ENCODE peak calls at places on chromosomes 7 and 10, in four cellular contexts. Z is stomach, E is GM23338, R is prostate gland. C is an unnamed sample.

GRCh38 chr10:59968705-59969104 is 62.3 kb upstream of the CCDC6 start:
- DNase-seq in R (peak), E (no peak), Z (peak), C (no peak)

GRCh38 chr10:85124592-85124991 is 796.2 kb downstream of the CCSER2 start:
- DNase-seq in E (no peak), Z (no peak), R (no peak), C (no peak)

GRCh38 chr10:21912583-21912982 is 90.9 kb downstream of the DNAJC1 start:
- DNase-seq in E (peak), R (no peak), Z (no peak), C (no peak)

GRCh38 chr10:119834188-119834587 is 38.5 kb downstream of the MCMBP start:
- DNase-seq in E (no peak), R (no peak), Z (no peak), C (no peak)

GRCh38 chr7:151124899-151125399 is 38.7 kb downstream of the AGAP3 start:
- DNase-seq in R (no peak), E (no peak), Z (no peak), C (no peak)

GRCh38 chr10:21753497-21754270 is 219.7 kb downstream of the MLLT10 start:
- DNase-seq in E (no peak), R (no peak), Z (no peak), C (no peak)

GRCh38 chr7:130281227-130281626 is 11.7 kb upstream of the CPA4 start:
- DNase-seq in E (no peak), R (no peak), Z (no peak), C (no peak)

GRCh38 chr10:61628875-61629513 is 33.7 kb upstream of the CABCOCO1 start:
- DNase-seq in Z (no peak), E (peak), R (no peak), C (no peak)

GRCh38 chr7:17931069-17931468 is 9.2 kb downstream of the SNX13 start:
- DNase-seq in R (no peak), E (no peak), Z (no peak), C (no peak)

GRCh38 chr10:73590881-73591577 is at the start of gene USP54:
- DNase-seq in R (no peak), E (peak), Z (no peak), C (no peak)

GRCh38 chr7:46754135-46754730 is 827.7 kb downstream of the TNS3 start:
- DNase-seq in Z (no peak), E (no peak), R (no peak), C (no peak)

GRCh38 chr10:80204193-80204714 is 1.1 kb downstream of the ANXA11 start:
- DNase-seq in E (peak), R (no peak), Z (peak), C (no peak)

DNA sequence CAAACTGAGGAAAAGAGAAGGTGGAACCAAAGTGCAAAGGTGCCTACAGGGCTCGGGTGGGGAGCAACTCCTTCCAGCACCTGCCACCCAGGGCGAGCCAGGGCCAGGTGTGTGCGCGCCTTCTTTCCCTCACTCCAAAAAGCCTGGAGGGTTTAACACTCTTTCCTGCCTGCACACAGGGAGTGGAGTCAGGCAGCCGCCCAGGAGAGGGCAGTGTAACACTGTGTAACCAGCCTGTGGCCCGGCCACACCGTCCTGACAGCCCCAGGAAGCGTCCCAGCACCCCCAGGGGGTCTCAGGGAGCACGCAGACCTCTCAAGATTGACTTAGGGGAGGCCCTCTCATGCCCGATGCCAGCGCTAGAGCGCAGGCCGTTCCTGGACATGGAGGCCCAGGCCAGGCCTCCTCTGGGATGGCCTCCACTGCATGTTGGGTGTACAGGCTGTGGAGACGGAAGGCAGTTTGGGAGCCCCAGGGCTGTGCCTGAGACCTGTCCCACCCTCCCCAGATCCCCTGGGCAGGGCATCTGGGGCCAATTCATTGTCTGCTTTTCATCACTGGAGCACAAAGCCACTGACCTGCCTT is 13.4 kb downstream of the BRI3 start:
- DNase-seq in E (peak), R (peak), Z (peak), C (no peak)
- TF ChIP-seq POLR2AphosphoS5 in E (no peak), R (peak), Z (no peak), C (peak)

GRCh38 chr7:90594791-90595317 is 1.3 kb upstream of the CDK14 start:
- DNase-seq in E (peak), R (no peak), Z (no peak), C (no peak)
- TF ChIP-seq POLR2AphosphoS5 in E (no peak), R (no peak), Z (no peak), C (peak)

DNA sequence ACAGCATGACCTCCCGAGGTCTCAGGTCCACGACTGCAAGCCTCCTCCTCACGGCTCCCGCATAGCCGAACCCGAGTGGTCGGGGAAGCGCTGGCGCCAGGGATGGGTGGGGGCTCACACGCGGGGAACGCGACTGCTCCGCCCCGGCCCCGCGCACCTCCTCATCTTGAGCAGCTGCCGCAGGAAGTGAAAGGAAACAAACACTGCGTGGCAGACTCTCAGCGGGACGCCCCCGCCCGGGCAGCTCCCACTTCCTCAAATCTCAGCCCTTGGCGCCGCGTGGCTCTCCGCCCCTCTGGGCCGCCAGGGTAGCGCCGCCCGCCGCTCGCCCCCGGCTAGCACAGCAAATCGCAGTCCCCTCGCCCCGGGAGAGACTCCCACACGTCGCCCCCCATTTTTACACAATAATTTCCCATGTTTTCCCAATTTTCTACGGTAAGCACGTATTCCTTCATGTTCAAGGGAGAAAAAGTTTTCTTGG is at the start of gene TMEM243:
- DNase-seq in Z (peak), E (peak), R (peak), C (peak)
- TF ChIP-seq POLR2AphosphoS5 in Z (peak), E (no peak), R (peak), C (peak)

GRCh38 chr7:44959433-44959951 is 19.3 kb downstream of the MYO1G start:
- DNase-seq in Z (no peak), E (no peak), R (no peak), C (no peak)
- TF ChIP-seq POLR2AphosphoS5 in Z (no peak), E (no peak), R (no peak), C (no peak)

GRCh38 chr7:116511552-116512523 is 12.3 kb downstream of the CAV2 start:
- DNase-seq in E (no peak), Z (no peak), R (no peak), C (no peak)

GRCh38 chr7:116515584-116515983 is 9.3 kb upstream of the CAV1 start:
- DNase-seq in Z (no peak), E (no peak), R (no peak), C (no peak)

GRCh38 chr7:116509982-116510579 is 10.5 kb downstream of the CAV2 start:
- DNase-seq in Z (no peak), R (no peak), E (no peak), C (no peak)

GRCh38 chr7:116510795-116511194 is 11.3 kb downstream of the CAV2 start:
- DNase-seq in E (no peak), R (no peak), Z (no peak), C (no peak)

DNA sequence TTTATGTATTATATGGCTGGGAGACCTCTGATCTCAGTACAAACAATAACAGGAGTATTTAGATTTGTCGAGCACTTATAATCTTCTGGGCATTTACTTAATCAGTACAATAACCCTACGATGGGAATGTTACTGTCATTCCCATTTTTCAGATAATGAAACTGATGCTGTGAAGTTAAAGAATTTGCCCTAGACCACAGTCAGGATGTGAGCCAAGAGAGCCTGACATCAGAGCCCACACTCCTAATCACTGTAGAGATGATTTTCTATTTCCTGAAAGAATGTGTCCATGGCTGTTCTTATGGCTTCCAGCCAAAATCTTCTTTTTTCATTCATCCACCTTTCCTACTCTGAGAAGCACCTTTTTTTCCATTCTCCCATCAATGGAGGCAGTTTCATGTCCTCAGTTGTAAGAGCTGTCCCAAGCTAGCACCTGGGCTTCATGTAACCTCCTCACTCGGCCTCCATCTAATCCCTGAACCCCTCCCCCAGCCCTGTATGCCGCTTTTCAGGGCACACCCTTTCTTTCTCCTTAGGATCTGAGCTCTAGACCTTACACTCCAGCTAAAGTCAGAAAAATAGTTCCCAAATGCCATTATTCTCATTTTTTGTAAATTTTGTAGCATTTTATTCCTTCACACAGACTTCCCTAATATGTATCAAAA is 12.2 kb upstream of the CAV1 start:
- DNase-seq in E (no peak), R (no peak), Z (no peak), C (no peak)
- TF ChIP-seq POLR2AphosphoS5 in E (no peak), R (no peak), Z (no peak), C (no peak)

DNA sequence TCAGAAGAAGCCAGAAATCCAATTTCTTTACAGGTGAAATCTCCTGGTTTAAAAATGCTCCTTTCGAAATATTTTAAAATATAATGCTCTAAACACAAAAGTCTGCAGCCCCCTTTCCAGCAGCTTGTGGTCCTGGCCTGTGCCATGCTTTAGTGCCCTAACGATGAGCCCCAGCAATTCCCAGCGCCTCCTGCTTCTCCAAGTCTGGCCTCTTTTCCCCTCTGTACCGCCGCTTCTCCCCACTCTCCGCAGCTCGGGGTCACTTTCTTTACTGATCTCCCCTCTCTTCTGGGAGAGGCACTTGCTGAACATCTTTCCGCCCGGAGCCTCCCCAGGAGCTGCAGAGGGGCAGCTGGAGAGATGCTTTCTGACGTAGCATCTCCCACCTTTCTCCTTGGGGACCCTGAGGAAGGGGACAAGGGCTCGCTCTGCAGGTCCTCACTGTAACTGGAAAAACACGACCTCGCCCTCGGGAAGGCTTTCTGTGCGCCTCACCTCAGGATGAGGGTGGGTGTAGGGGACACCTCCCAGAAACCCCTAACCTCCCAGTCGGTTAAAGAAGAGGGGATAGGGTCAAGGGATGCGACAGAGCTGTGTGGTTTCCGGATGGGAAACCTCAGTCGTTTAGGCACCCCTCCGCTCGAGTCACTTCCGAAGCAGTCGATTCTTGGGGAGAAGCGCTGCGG is 544 bp upstream of the INA start:
- DNase-seq in Z (no peak), R (no peak), E (peak), C (no peak)
- TF ChIP-seq POLR2AphosphoS5 in Z (no peak), R (no peak), E (no peak), C (no peak)

DNA sequence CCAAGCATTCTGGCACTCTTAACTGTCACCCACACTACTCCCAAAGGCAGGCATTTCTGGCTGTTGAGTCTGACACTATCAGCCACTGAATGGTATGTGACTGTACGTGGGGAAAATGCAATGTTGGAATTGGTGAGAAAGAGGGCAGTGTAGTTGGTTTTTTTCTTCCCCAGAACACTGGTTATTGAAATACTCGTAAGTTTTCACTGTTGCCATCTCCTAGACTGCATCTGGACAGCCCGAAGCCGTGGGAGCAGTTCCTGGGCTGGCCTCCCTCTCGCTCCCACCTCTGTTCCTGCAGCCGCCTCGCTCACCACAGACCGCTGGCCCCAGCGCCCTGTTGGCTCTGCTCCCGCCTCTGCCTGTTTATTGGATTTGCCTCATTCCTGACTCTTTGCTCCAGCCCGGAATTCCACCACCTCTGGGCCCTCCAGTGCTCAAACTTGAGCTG is 5.7 kb downstream of the PLCE1 start:
- DNase-seq in E (peak), Z (peak), R (peak), C (no peak)
- TF ChIP-seq POLR2AphosphoS5 in E (no peak), Z (no peak), R (peak), C (no peak)

DNA sequence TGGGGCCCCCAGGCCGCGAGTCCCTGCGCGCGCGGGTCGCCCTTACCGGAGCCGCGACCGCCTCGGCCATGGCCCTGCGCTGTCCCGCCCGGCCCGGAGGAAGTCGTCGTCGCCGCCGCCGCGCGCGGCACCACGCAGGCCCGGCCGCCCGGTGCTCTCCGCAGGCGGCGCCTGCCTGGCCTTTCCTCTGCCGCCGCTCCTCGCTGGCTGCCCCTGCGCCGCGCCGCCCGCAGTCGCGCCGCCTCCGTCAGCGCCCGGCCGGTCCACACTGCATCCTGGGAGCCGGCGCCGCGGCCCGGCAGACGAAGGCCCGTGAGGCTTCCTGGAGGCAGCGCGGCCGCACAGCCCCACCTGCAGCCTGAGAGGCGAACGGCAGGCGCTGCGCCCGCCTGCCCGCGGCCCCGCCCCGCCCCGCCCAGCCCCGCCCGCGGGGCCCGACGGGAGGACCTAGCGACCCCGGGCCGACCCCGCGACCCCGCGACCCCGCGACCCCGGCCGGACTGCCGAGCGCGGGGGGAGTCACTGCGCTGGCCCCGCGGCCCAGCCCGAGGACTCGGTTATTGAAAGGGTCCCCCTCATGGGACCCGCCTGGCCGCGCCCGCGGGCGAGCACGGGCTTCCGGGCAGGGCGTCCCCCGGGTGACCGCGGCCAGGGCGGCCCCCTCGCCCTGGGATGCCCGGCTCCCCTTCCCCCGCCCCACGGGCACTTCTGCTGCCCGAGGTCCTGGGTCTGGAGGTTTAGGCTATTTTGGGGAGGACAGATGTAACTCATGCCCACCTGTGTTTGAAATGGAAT is at the start of gene ZNF746:
- DNase-seq in R (peak), Z (peak), E (peak), C (peak)
- TF ChIP-seq POLR2AphosphoS5 in R (no peak), Z (no peak), E (peak), C (peak)

GRCh38 chr7:117581424-117581823 is 101.6 kb downstream of the CFTR start:
- DNase-seq in Z (no peak), R (no peak), E (no peak), C (no peak)

GRCh38 chr7:117587931-117588330 is 108.1 kb downstream of the CFTR start:
- DNase-seq in Z (no peak), E (no peak), R (no peak), C (no peak)

GRCh38 chr7:117582219-117582704 is 102.4 kb downstream of the CFTR start:
- DNase-seq in Z (no peak), R (no peak), E (peak), C (no peak)
- TF ChIP-seq POLR2AphosphoS5 in Z (no peak), R (peak), E (no peak), C (no peak)